ENCODE peak calls at places on chromosomes 1 and 21, in ten cellular contexts. E is naive thymus-derived CD4-positive, alpha-beta T cell; Y is NT2/D1; B is uterus; O is Peyer's patch; L is GM12878; X is astrocyte of the cerebellum; Q is A549; A is HFF-Myc; D is AG09309. F is an unnamed sample.
A peak's percentile ranks its signal among the peaks of the same experiment; 100 is the strongest.

GRCh38 chr1:36880155-36881070 is 153.9 kb downstream of the GRIK3 start:
- DNase-seq in Q (no peak), D (no peak), B (no peak), E (no peak), O (no peak), Y (no peak), L (no peak), A (no peak), X (no peak), F (no peak)

GRCh38 chr1:224245188-224245587 is 62.1 kb downstream of the DEGS1 start:
- DNase-seq in O (peak; percentile 81), B (peak; percentile 60), Y (no peak), L (peak; percentile 33), E (no peak), Q (peak; percentile 19), A (peak; percentile 35), D (no peak), X (no peak), F (no peak)

GRCh38 chr1:15173863-15174614 is 20.5 kb downstream of the TMEM51 start:
- DNase-seq in E (no peak), Q (no peak), O (peak; percentile 67), X (no peak), A (no peak), Y (no peak), L (no peak), B (no peak), D (no peak), F (no peak)

GRCh38 chr1:243939167-243939848 is 89.3 kb upstream of the AKT3 start:
- DNase-seq in A (no peak), L (no peak), X (no peak), O (no peak), B (no peak), Q (peak; percentile 59), Y (no peak), E (no peak), D (no peak), F (no peak)

GRCh38 chr21:14012409-14012808 is 198.3 kb downstream of the LIPI start:
- DNase-seq in Y (no peak), E (no peak), B (no peak), Q (no peak), O (no peak), A (no peak), D (no peak), X (no peak), L (no peak), F (no peak)

GRCh38 chr1:160628799-160629263 is 18.0 kb downstream of the SLAMF1 start:
- DNase-seq in X (no peak), E (peak; percentile 67), L (no peak), A (no peak), O (no peak), Y (no peak), D (no peak), B (no peak), Q (no peak), F (no peak)

GRCh38 chr1:240946926-240947325 is 335.0 kb upstream of the GREM2 start:
- DNase-seq in A (peak; percentile 30), Q (peak; percentile 46), L (no peak), B (no peak), X (peak; percentile 28), Y (no peak), D (peak; percentile 29), O (peak; percentile 49), E (no peak), F (no peak)

GRCh38 chr1:22972063-22972405 is 632 bp downstream of the LACTBL1 start:
- DNase-seq in X (no peak), Q (no peak), Y (no peak), O (no peak), B (no peak), E (no peak), D (no peak), A (no peak), L (no peak), F (no peak)

GRCh38 chr1:110519125-110519810 is at the start of gene KCNA10:
- DNase-seq in L (no peak), E (no peak), Q (no peak), O (no peak), D (no peak), Y (no peak), B (no peak), X (no peak), A (no peak), F (no peak)

GRCh38 chr1:110515896-110516295 is 3.1 kb downstream of the KCNA10 start:
- DNase-seq in L (no peak), A (no peak), Y (no peak), X (no peak), Q (no peak), B (no peak), E (no peak), D (no peak), O (no peak), F (no peak)

GRCh38 chr1:110511436-110511835 is 7.5 kb downstream of the KCNA10 start:
- DNase-seq in B (no peak), E (no peak), X (no peak), Y (no peak), D (no peak), O (no peak), L (no peak), A (no peak), Q (no peak), F (no peak)

GRCh38 chr1:110513511-110513910 is 5.5 kb downstream of the KCNA10 start:
- DNase-seq in O (no peak), D (no peak), Q (no peak), L (no peak), X (no peak), A (no peak), B (no peak), E (no peak), Y (peak; percentile 39), F (no peak)

GRCh38 chr1:110515041-110515440 is 3.9 kb downstream of the KCNA10 start:
- DNase-seq in E (no peak), B (no peak), L (no peak), O (no peak), X (no peak), Y (no peak), Q (no peak), A (no peak), D (no peak), F (no peak)
- H3K4me3 ChIP-seq in E (no peak overlapping the region), B (no peak overlapping the region), L (no peak overlapping the region), O (no peak overlapping the region), X (no peak overlapping the region), Y (no peak overlapping the region), Q (no peak overlapping the region), A (no peak overlapping the region), D (no peak overlapping the region), F (no peak overlapping the region)

DNA sequence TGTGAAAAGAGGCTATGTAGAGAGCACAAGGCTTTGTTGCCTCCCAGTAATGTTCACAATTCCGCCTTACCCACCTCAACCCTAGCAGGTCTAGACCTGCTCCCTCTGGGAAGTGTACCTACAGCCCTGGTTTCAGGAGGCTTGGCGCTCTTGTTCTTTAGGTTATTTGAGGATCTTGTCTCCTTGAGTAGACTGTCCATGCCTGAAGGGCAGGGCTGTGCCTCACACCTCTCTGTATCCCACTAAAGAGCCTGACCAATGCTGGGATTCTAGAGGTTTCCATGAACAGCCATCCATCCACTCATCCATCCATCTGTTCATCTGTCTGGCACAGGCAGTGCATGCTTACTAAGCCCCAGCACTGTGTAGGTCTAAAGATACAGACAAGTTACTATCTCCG is 1.0 kb downstream of the RAB7B start:
- DNase-seq in Q (no peak), D (no peak), L (no peak), E (no peak), Y (no peak), O (no peak), B (no peak), X (no peak), A (no peak), F (no peak)
- H3K4me3 ChIP-seq in Q (no peak overlapping the region), D (no peak overlapping the region), L (no peak overlapping the region), E (no peak overlapping the region), Y (no peak overlapping the region), O (no peak overlapping the region), B (peak overlapping the region; percentile 21), X (no peak overlapping the region), A (peak overlapping the region; percentile 18), F (no peak overlapping the region)

DNA sequence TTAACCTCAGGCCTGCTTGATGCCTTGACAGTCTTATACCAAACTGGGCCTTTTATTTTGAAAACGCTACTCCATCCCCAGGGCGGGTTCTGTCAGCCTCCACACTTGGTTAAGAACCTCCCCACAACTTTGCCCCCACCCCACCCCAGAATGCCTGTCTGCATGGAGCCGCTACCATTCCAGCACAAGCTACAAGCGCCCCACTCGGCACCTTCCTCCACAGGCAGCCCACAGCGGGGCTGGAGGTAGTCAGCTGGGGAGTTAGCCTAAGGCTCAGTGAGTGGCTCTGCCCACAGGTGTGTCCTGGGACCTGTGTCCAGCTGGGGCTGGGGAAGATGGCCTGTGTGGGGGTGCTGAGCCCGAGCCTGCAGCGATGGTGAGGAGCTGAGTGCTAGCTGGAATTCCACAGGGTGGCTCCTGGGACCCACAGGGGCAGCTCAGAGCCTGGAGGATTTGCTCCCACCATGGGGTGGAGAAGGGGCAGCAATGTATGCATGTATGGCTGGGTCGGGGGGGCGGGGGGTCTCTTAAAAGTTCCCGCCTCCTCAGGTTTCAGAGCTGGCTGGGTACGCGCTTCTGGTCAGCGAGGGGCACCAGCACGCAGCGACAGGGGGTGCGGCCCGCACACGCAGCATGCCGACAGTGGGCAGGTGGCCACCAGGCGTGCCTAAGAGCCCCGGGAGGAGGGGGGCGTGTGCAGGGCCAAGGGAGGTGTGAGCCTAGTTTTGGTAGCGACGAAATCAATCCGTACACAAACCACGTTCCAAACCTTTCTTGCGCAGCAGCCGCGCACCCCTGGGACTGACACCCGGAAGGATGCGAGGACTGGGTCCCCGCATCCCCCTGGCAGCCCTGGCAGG is 912 bp downstream of the ETNK2 start:
- DNase-seq in X (no peak), Q (no peak), Y (no peak), E (no peak), L (no peak), D (no peak), A (no peak), B (peak; percentile 56), O (no peak), F (no peak)
- H3K4me3 ChIP-seq in X (peak overlapping the region; percentile 64), Q (peak overlapping the region; percentile 96), Y (peak overlapping the region; percentile 73), E (peak overlapping the region; percentile 63), L (no peak overlapping the region), D (peak overlapping the region; percentile 47), A (peak overlapping the region; percentile 50), B (peak overlapping the region; percentile 61), O (peak overlapping the region; percentile 51), F (peak overlapping the region; percentile 73)

GRCh38 chr1:112748396-112748795 is 33.3 kb upstream of the PPM1J start:
- DNase-seq in D (no peak), B (no peak), A (no peak), O (no peak), Y (no peak), L (no peak), X (no peak), Q (no peak), E (no peak), F (no peak)

GRCh38 chr1:112743174-112744018 is 28.3 kb upstream of the PPM1J start:
- DNase-seq in B (no peak), Y (no peak), D (no peak), A (no peak), O (no peak), L (no peak), E (no peak), X (no peak), Q (no peak), F (no peak)

DNA sequence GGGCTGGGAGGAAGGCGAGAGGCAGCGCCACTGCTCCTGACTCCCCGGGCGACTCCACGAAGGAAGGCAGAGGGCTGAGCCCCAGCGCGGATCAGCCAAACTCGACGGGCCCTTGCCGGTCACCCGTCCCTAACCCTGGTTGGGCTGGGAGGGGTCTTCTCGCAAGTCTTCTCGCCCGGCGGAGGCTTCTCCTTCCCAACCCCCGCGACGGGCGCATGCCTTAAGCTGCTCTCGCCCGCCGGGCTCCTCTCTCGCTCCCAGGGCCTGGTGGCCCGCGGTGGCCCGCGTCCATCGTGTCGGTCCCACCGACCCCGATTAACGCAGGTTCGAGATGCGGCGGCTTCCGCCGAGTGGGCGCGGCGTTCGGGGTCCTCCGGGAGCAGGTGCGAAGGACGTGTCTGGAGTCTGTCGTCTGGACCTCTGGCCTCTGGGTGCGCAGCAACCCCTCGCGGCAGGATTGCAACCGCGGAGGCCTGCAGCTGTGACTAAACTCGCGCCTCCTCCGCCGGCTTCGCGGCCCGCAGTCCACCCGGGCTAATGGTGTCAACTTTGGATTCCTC is 29.0 kb upstream of the PPM1J start:
- DNase-seq in D (no peak), X (no peak), Q (no peak), A (no peak), Y (no peak), L (no peak), O (peak; percentile 48), E (no peak), B (peak; percentile 20), F (no peak)
- H3K4me3 ChIP-seq in D (peak overlapping the region; percentile 44), X (peak overlapping the region; percentile 28), Q (no peak overlapping the region), A (peak overlapping the region; percentile 31), Y (peak overlapping the region; percentile 65), L (no peak overlapping the region), O (no peak overlapping the region), E (no peak overlapping the region), B (no peak overlapping the region), F (peak overlapping the region; percentile 22)

F was measured in BJ.